ENCODE peak calls at places on chromosomes 6 and 20, in six cellular contexts. G is KG1, I is aorta, P is mesenchymal stem cell, R is Calu3, D is HTR-8/SVneo. F is an unnamed sample.

GRCh38 chr20:38997622-38998021 is 35.5 kb downstream of the DHX35 start:
- DNase-seq in G (no peak), I (no peak), P (no peak), R (no peak), D (no peak), F (no peak)

GRCh38 chr6:167495506-167496391 is 170.9 kb downstream of the TTLL2 start:
- DNase-seq in G (no peak), I (no peak), P (no peak), R (no peak), D (no peak), F (no peak)

GRCh38 chr20:42461965-42462593 is 727.6 kb downstream of the PTPRT start:
- DNase-seq in G (no peak), I (no peak), P (no peak), R (no peak), D (no peak), F (no peak)

GRCh38 chr6:13710552-13711383 is 867 bp downstream of the RANBP9 start:
- DNase-seq in G (no peak), I (peak), P (peak), R (peak), D (no peak), F (peak)

GRCh38 chr20:3316131-3316530 is 77.1 kb upstream of the SLC4A11 start:
- DNase-seq in G (no peak), I (peak), P (no peak), R (no peak), D (no peak), F (no peak)

GRCh38 chr6:3363296-3364025 is 93.4 kb downstream of the SLC22A23 start:
- DNase-seq in G (no peak), I (no peak), P (no peak), R (peak), D (no peak), F (no peak)

GRCh38 chr6:89830385-89830809 is 717 bp downstream of the CASP8AP2 start:
- DNase-seq in G (no peak), I (no peak), P (no peak), R (no peak), D (no peak), F (no peak)

GRCh38 chr6:18151801-18152200 is 3.1 kb downstream of the TPMT start:
- DNase-seq in G (no peak), I (no peak), P (no peak), R (no peak), D (no peak), F (no peak)

GRCh38 chr6:89434954-89435353 is 2.0 kb downstream of the ANKRD6 start:
- DNase-seq in G (no peak), I (no peak), P (no peak), R (no peak), D (no peak), F (no peak)

GRCh38 chr6:112443118-112443641 is 96.0 kb downstream of the RFPL4B start:
- DNase-seq in G (no peak), I (no peak), P (no peak), R (no peak), D (no peak), F (no peak)

GRCh38 chr6:32979720-32980487 is 11.5 kb downstream of the BRD2 start:
- DNase-seq in G (no peak), I (no peak), P (no peak), R (no peak), D (no peak), F (no peak)

GRCh38 chr6:41535766-41536165 is 10.4 kb upstream of the FOXP4 start:
- DNase-seq in G (no peak), I (no peak), P (no peak), R (no peak), D (no peak), F (no peak)

F was measured in dermis blood vessel endothelial cell.